ENCODE peak calls at places on chromosomes 5 and 9, in eight cellular contexts. B is tibial nerve, H is mesenchymal stem cell, Y is lower lobe of right lung, R is Peyer's patch, F is aorta, Q is esophagus squamous epithelium, V is ovary. L is an unnamed sample.

GRCh38 chr9:14089051-14089798 is 224.7 kb downstream of the NFIB start:
- DNase-seq in V (no peak), Q (no peak), Y (no peak), R (no peak), B (no peak), H (no peak), F (no peak), L (no peak)

GRCh38 chr5:176778921-176779465 is 31.4 kb upstream of the UNC5A start:
- DNase-seq in Q (no peak), H (no peak), R (peak), Y (no peak), F (peak), B (no peak), V (no peak), L (peak)

GRCh38 chr5:45694255-45694834 is 1.8 kb downstream of the HCN1 start:
- DNase-seq in B (no peak), R (no peak), F (no peak), H (peak), Y (no peak), V (no peak), Q (no peak), L (no peak)

GRCh38 chr5:170576602-170577584 is 73.1 kb downstream of the KCNIP1 start:
- DNase-seq in B (no peak), Q (no peak), R (no peak), V (no peak), F (peak), H (peak), Y (no peak), L (no peak)

GRCh38 chr9:109109962-109110325 is 9.8 kb downstream of the TMEM245 start:
- DNase-seq in Y (no peak), F (no peak), V (no peak), B (no peak), R (no peak), Q (no peak), H (peak), L (no peak)

GRCh38 chr9:20526500-20527319 is 95.6 kb downstream of the MLLT3 start:
- DNase-seq in H (peak), Y (no peak), Q (no peak), B (no peak), R (no peak), F (no peak), V (no peak), L (no peak)

GRCh38 chr5:20660588-20660987 is 672.6 kb upstream of the CDH18 start:
- DNase-seq in V (no peak), B (no peak), R (no peak), Y (no peak), Q (no peak), H (no peak), F (no peak), L (no peak)

GRCh38 chr9:70535546-70536323 is 121.3 kb upstream of the KLF9 start:
- DNase-seq in F (no peak), B (no peak), Q (no peak), Y (no peak), R (no peak), V (no peak), H (no peak), L (no peak)

GRCh38 chr5:169521366-169521983 is 62.1 kb upstream of the SPDL1 start:
- DNase-seq in H (no peak), B (no peak), Q (no peak), R (no peak), Y (no peak), V (no peak), F (peak), L (no peak)

GRCh38 chr9:19102181-19102630 is 498 bp downstream of the HAUS6 start:
- DNase-seq in F (no peak), H (peak), Y (peak), V (peak), R (peak), Q (no peak), B (no peak), L (no peak)

GRCh38 chr5:111254613-111255012 is 30.4 kb downstream of the CAMK4 start:
- DNase-seq in H (peak), R (no peak), Q (no peak), B (no peak), V (no peak), Y (no peak), F (no peak), L (peak)

GRCh38 chr9:112360047-112360804 is 19.7 kb upstream of the HSDL2 start:
- DNase-seq in B (no peak), R (no peak), F (no peak), Y (no peak), H (no peak), Q (no peak), V (no peak), L (no peak)

GRCh38 chr5:96197359-96197758 is 235.7 kb downstream of the PCSK1 start:
- DNase-seq in Q (no peak), B (no peak), R (no peak), Y (no peak), V (no peak), F (no peak), H (no peak), L (no peak)

GRCh38 chr9:91803970-91804752 is 145.9 kb downstream of the ROR2 start:
- DNase-seq in B (no peak), V (no peak), H (no peak), F (peak), Y (no peak), R (no peak), Q (no peak), L (no peak)

GRCh38 chr5:72441094-72441723 is 66.0 kb downstream of the ZNF366 start:
- DNase-seq in V (no peak), B (no peak), H (no peak), Y (no peak), F (no peak), Q (no peak), R (no peak), L (no peak)

GRCh38 chr5:176189857-176190256 is 48.4 kb upstream of the SIMC1 start:
- DNase-seq in Q (no peak), H (no peak), V (no peak), F (no peak), R (no peak), Y (no peak), B (no peak), L (no peak)

GRCh38 chr9:102273952-102274351 is 535.5 kb upstream of the GRIN3A start:
- DNase-seq in R (no peak), V (no peak), Y (no peak), B (no peak), Q (no peak), H (no peak), F (no peak), L (no peak)

GRCh38 chr9:136889858-136890257 is 3.5 kb downstream of the TRAF2 start:
- DNase-seq in Q (no peak), H (no peak), F (no peak), B (no peak), R (no peak), V (no peak), Y (no peak), L (no peak)
- H3K27ac ChIP-seq in Q (no peak), H (no peak), F (no peak), B (no peak), R (no peak), V (no peak), Y (no peak), L (no peak)

GRCh38 chr5:151054713-151055112 is 26.1 kb downstream of the TNIP1 start:
- DNase-seq in H (no peak), R (peak), B (no peak), V (no peak), Q (no peak), Y (no peak), F (no peak), L (no peak)
- H3K27ac ChIP-seq in H (no peak), R (peak), B (no peak), V (no peak), Q (no peak), Y (no peak), F (no peak), L (no peak)

GRCh38 chr5:130687085-130687733 is 477.8 kb downstream of the HINT1 start:
- DNase-seq in H (no peak), Y (no peak), B (no peak), V (no peak), F (no peak), R (no peak), Q (no peak), L (no peak)
- H3K27ac ChIP-seq in H (no peak), Y (no peak), B (no peak), V (no peak), F (no peak), R (no peak), Q (no peak), L (no peak)

GRCh38 chr9:77989437-77989836 is 42.2 kb downstream of the GNAQ start:
- DNase-seq in R (no peak), F (no peak), Q (no peak), V (no peak), Y (no peak), B (no peak), H (no peak), L (no peak)
- H3K27ac ChIP-seq in R (no peak), F (no peak), Q (no peak), V (no peak), Y (no peak), B (no peak), H (no peak), L (no peak)

GRCh38 chr9:106478312-106479099 is 384.5 kb upstream of the ZNF462 start:
- DNase-seq in V (no peak), B (no peak), F (no peak), R (no peak), H (no peak), Y (no peak), Q (no peak), L (no peak)
- H3K27ac ChIP-seq in V (no peak), B (no peak), F (no peak), R (no peak), H (no peak), Y (no peak), Q (no peak), L (no peak)

GRCh38 chr9:69229367-69229766 is 55.3 kb downstream of the TJP2 start:
- DNase-seq in F (no peak), Q (no peak), B (no peak), V (no peak), H (no peak), R (no peak), Y (no peak), L (no peak)
- H3K27ac ChIP-seq in F (no peak), Q (no peak), B (no peak), V (no peak), H (no peak), R (no peak), Y (no peak), L (no peak)

GRCh38 chr9:72981433-72981832 is 28.6 kb upstream of the ALDH1A1 start:
- DNase-seq in Q (no peak), V (no peak), H (no peak), B (no peak), F (no peak), Y (no peak), R (no peak), L (no peak)

GRCh38 chr9:72983512-72984021 is 30.7 kb upstream of the ALDH1A1 start:
- DNase-seq in F (no peak), Q (no peak), H (peak), R (no peak), B (no peak), V (no peak), Y (no peak), L (no peak)

GRCh38 chr9:72982161-72982799 is 29.4 kb upstream of the ALDH1A1 start:
- DNase-seq in H (no peak), B (no peak), V (no peak), Q (no peak), R (no peak), F (no peak), Y (no peak), L (no peak)

GRCh38 chr9:72984150-72984947 is 31.5 kb upstream of the ALDH1A1 start:
- DNase-seq in R (no peak), V (no peak), Y (no peak), B (no peak), Q (no peak), H (no peak), F (no peak), L (no peak)

GRCh38 chr9:72983056-72983455 is 30.2 kb upstream of the ALDH1A1 start:
- DNase-seq in H (no peak), Y (no peak), Q (no peak), R (no peak), F (no peak), V (no peak), B (no peak), L (no peak)
- H3K27ac ChIP-seq in H (peak), Y (no peak), Q (no peak), R (peak), F (no peak), V (no peak), B (no peak), L (no peak)